ENCODE peak calls at places on chromosomes 5 and 9, in six cellular contexts. One of them, this sample, is unnamed.

GRCh38 chr5:82384025-82384750 is 106.0 kb upstream of the RPS23 start:
- DNase-seq in upper lobe of left lung: no peak
- DNase-seq in NCI-H1436: no peak
- DNase-seq in heart left ventricle: no peak
- DNase-seq in nucleus accumbens: no peak
- DNase-seq in T-cell: no peak
- DNase-seq in this sample: no peak

GRCh38 chr9:99130069-99130468 is 25.2 kb downstream of the TGFBR1 start:
- DNase-seq in T-cell: no peak
- DNase-seq in upper lobe of left lung: no peak
- DNase-seq in nucleus accumbens: no peak
- DNase-seq in heart left ventricle: no peak
- DNase-seq in NCI-H1436: no peak
- DNase-seq in this sample: no peak

GRCh38 chr5:173984218-173984617 is 4.8 kb upstream of the C5orf47 start:
- DNase-seq in nucleus accumbens: no peak
- DNase-seq in heart left ventricle: no peak
- DNase-seq in T-cell: no peak
- DNase-seq in NCI-H1436: no peak
- DNase-seq in upper lobe of left lung: no peak
- DNase-seq in this sample: no peak

GRCh38 chr5:176716320-176716719 is 69.0 kb downstream of the TSPAN17 start:
- DNase-seq in upper lobe of left lung: no peak
- DNase-seq in NCI-H1436: no peak
- DNase-seq in nucleus accumbens: no peak
- DNase-seq in T-cell: no peak
- DNase-seq in heart left ventricle: no peak
- DNase-seq in this sample: no peak

GRCh38 chr9:135228345-135228982 is 141.0 kb downstream of the OLFM1 start:
- DNase-seq in NCI-H1436: no peak
- DNase-seq in nucleus accumbens: no peak
- DNase-seq in T-cell: no peak
- DNase-seq in upper lobe of left lung: no peak
- DNase-seq in heart left ventricle: peak
- DNase-seq in this sample: peak

GRCh38 chr9:70805953-70806352 is 315.5 kb downstream of the TRPM3 start:
- DNase-seq in T-cell: no peak
- DNase-seq in nucleus accumbens: peak
- DNase-seq in upper lobe of left lung: peak
- DNase-seq in NCI-H1436: no peak
- DNase-seq in heart left ventricle: no peak
- DNase-seq in this sample: no peak

GRCh38 chr5:153941265-153941664 is 97.4 kb downstream of the FAM114A2 start:
- DNase-seq in T-cell: no peak
- DNase-seq in NCI-H1436: no peak
- DNase-seq in upper lobe of left lung: no peak
- DNase-seq in heart left ventricle: no peak
- DNase-seq in nucleus accumbens: no peak
- DNase-seq in this sample: no peak

GRCh38 chr5:91074615-91075014 is 308.5 kb downstream of the ARRDC3 start:
- DNase-seq in T-cell: no peak
- DNase-seq in heart left ventricle: no peak
- DNase-seq in upper lobe of left lung: no peak
- DNase-seq in nucleus accumbens: no peak
- DNase-seq in NCI-H1436: no peak
- DNase-seq in this sample: no peak

GRCh38 chr9:124357591-124358361 is 57.5 kb downstream of the PSMB7 start:
- DNase-seq in NCI-H1436: no peak
- DNase-seq in heart left ventricle: no peak
- DNase-seq in upper lobe of left lung: peak
- DNase-seq in nucleus accumbens: no peak
- DNase-seq in T-cell: no peak
- DNase-seq in this sample: no peak

GRCh38 chr5:163041254-163041653 is 396.1 kb upstream of the CCNG1 start:
- DNase-seq in NCI-H1436: no peak
- DNase-seq in nucleus accumbens: no peak
- DNase-seq in T-cell: no peak
- DNase-seq in heart left ventricle: no peak
- DNase-seq in upper lobe of left lung: no peak
- DNase-seq in this sample: no peak

GRCh38 chr9:108245901-108246300 is 609.9 kb downstream of the ACTL7B start:
- DNase-seq in heart left ventricle: no peak
- DNase-seq in nucleus accumbens: no peak
- DNase-seq in upper lobe of left lung: no peak
- DNase-seq in NCI-H1436: no peak
- DNase-seq in T-cell: no peak
- DNase-seq in this sample: no peak

GRCh38 chr5:142650881-142651280 is 35.0 kb downstream of the FGF1 start:
- DNase-seq in upper lobe of left lung: no peak
- DNase-seq in nucleus accumbens: no peak
- DNase-seq in heart left ventricle: no peak
- DNase-seq in T-cell: no peak
- DNase-seq in NCI-H1436: no peak
- DNase-seq in this sample: no peak

GRCh38 chr5:43772601-43773031 is 169.6 kb downstream of the NNT start:
- DNase-seq in nucleus accumbens: no peak
- DNase-seq in NCI-H1436: no peak
- DNase-seq in T-cell: no peak
- DNase-seq in heart left ventricle: no peak
- DNase-seq in upper lobe of left lung: no peak
- DNase-seq in this sample: no peak

GRCh38 chr9:15231788-15232635 is 75.0 kb downstream of the TTC39B start:
- DNase-seq in nucleus accumbens: no peak
- DNase-seq in upper lobe of left lung: no peak
- DNase-seq in NCI-H1436: no peak
- DNase-seq in T-cell: no peak
- DNase-seq in heart left ventricle: no peak
- DNase-seq in this sample: peak

GRCh38 chr9:136237486-136238341 is 7.9 kb downstream of the QSOX2 start:
- DNase-seq in NCI-H1436: no peak
- DNase-seq in upper lobe of left lung: no peak
- DNase-seq in T-cell: no peak
- DNase-seq in heart left ventricle: no peak
- DNase-seq in nucleus accumbens: no peak
- DNase-seq in this sample: no peak

GRCh38 chr5:472076-472655 is 29.2 kb downstream of the EXOC3 start:
- DNase-seq in upper lobe of left lung: no peak
- DNase-seq in nucleus accumbens: no peak
- DNase-seq in NCI-H1436: no peak
- DNase-seq in heart left ventricle: peak
- DNase-seq in T-cell: no peak
- DNase-seq in this sample: peak

GRCh38 chr9:94101169-94101853 is 17.0 kb downstream of the PTPDC1 start:
- DNase-seq in upper lobe of left lung: no peak
- DNase-seq in T-cell: no peak
- DNase-seq in nucleus accumbens: no peak
- DNase-seq in heart left ventricle: no peak
- DNase-seq in NCI-H1436: no peak
- DNase-seq in this sample: no peak